ENCODE peak calls at places on chromosomes 5 and 9, in nine cellular contexts. J is COLO829; I is NCI-H1092; V is hypothalamus; Y is body of pancreas; D is AG10803; O is T1000; M is A549; U is CD4-positive, CD25-positive, alpha-beta regulatory T cell. E is an unnamed sample.

GRCh38 chr5:138438724-138439536 is at the start of gene REEP2:
- DNase-seq in M (peak; percentile 22), O (peak; percentile 13), I (peak; percentile 43), V (no peak), Y (peak; percentile 30), J (no peak), D (peak; percentile 42), U (peak; percentile 44), E (no peak)

GRCh38 chr9:116543731-116544400 is 143.2 kb upstream of the TRIM32 start:
- DNase-seq in V (no peak), M (no peak), J (no peak), Y (peak; percentile 29), U (no peak), O (peak; percentile 6), D (peak; percentile 90), I (no peak), E (no peak)

GRCh38 chr9:96206156-96206751 is 95.7 kb downstream of the HSD17B3 start:
- DNase-seq in D (no peak), J (no peak), M (no peak), I (no peak), U (no peak), Y (no peak), V (no peak), O (no peak), E (no peak)

GRCh38 chr5:124302504-124302903 is 443.9 kb downstream of the ZNF608 start:
- DNase-seq in I (no peak), M (no peak), D (no peak), U (no peak), J (no peak), O (no peak), Y (no peak), V (no peak), E (no peak)

GRCh38 chr5:10576121-10576789 is 12.4 kb downstream of the ANKRD33B start:
- DNase-seq in J (no peak), I (no peak), D (no peak), V (no peak), U (no peak), Y (no peak), O (no peak), M (no peak), E (no peak)

GRCh38 chr5:68911840-68912690 is 181.7 kb upstream of the SLC30A5 start:
- DNase-seq in J (no peak), O (no peak), U (no peak), V (no peak), Y (peak; percentile 13), I (no peak), D (peak; percentile 66), M (no peak), E (no peak)

GRCh38 chr5:139178948-139179347 is 19.2 kb downstream of the SIL1 start:
- DNase-seq in U (no peak), V (no peak), O (no peak), J (no peak), I (no peak), M (no peak), Y (peak; percentile 86), D (no peak), E (no peak)

GRCh38 chr5:120396186-120396585 is 67.9 kb upstream of the PRR16 start:
- DNase-seq in O (no peak), J (peak; percentile 24), I (no peak), V (no peak), U (no peak), M (no peak), D (peak; percentile 41), Y (no peak), E (no peak)

GRCh38 chr5:134371834-134372340 is 518 bp downstream of the UBE2B start:
- DNase-seq in V (peak; percentile 41), M (peak; percentile 54), J (no peak), O (no peak), Y (peak; percentile 83), U (peak; percentile 35), I (no peak), D (peak; percentile 32), E (no peak)

GRCh38 chr9:7336356-7337075 is 463.1 kb downstream of the DMAC1 start:
- DNase-seq in I (no peak), O (no peak), J (no peak), U (no peak), D (no peak), Y (no peak), M (peak; percentile 20), V (no peak), E (no peak)

GRCh38 chr9:130858734-130859705 is 24.0 kb downstream of the ABL1 start:
- DNase-seq in V (no peak), J (no peak), I (no peak), Y (no peak), D (no peak), M (no peak), U (no peak), O (no peak), E (no peak)

E was measured in GM12878.